ENCODE peak calls at places on chromosomes 12 and 14, in six cellular contexts. Y is IMR-90, X is left lung, B is GM12864, M is kidney epithelial cell, W is skeletal muscle cell. I is an unnamed sample.

GRCh38 chr14:50830044-50830931 is 674 bp downstream of the NIN start:
- DNase-seq in Y (peak), X (peak), M (no peak), B (no peak), W (no peak), I (no peak)

GRCh38 chr14:23284654-23285529 is 1.0 kb downstream of the HOMEZ start:
- DNase-seq in X (no peak), M (no peak), Y (peak), W (no peak), B (no peak), I (no peak)

GRCh38 chr14:95765016-95765415 is 51.1 kb upstream of the TCL1A start:
- DNase-seq in Y (no peak), X (no peak), B (no peak), M (no peak), W (no peak), I (no peak)

GRCh38 chr12:12153596-12153995 is 82.9 kb downstream of the BCL2L14 start:
- DNase-seq in W (no peak), X (no peak), M (no peak), Y (no peak), B (no peak), I (no peak)

GRCh38 chr12:95633049-95633545 is 81.8 kb upstream of the USP44 start:
- DNase-seq in M (peak), W (peak), Y (peak), B (no peak), X (peak), I (peak)

GRCh38 chr14:102772781-102773570 is 4.3 kb upstream of the TRAF3 start:
- DNase-seq in W (no peak), X (no peak), Y (no peak), B (no peak), M (no peak), I (no peak)

GRCh38 chr12:103314786-103315185 is 181.0 kb downstream of the C12orf42 start:
- DNase-seq in X (no peak), W (no peak), B (no peak), Y (no peak), M (no peak), I (no peak)

GRCh38 chr12:3869860-3870259 is 3.3 kb downstream of the PARP11 start:
- DNase-seq in X (no peak), Y (no peak), W (no peak), M (no peak), B (peak), I (no peak)

GRCh38 chr14:56949828-56950227 is 139.5 kb upstream of the OTX2 start:
- DNase-seq in X (no peak), W (no peak), M (peak), Y (no peak), B (no peak), I (peak)

GRCh38 chr12:80716711-80717469 is at the start of gene MYF5:
- DNase-seq in X (no peak), Y (no peak), M (no peak), W (no peak), B (no peak), I (no peak)

GRCh38 chr12:57477710-57478681 is 1.7 kb downstream of the ARHGAP9 start:
- DNase-seq in Y (peak), B (no peak), W (no peak), M (no peak), X (peak), I (no peak)

GRCh38 chr14:37901978-37902377 is 305.7 kb upstream of the SSTR1 start:
- DNase-seq in W (peak), B (no peak), Y (peak), X (no peak), M (no peak), I (no peak)

GRCh38 chr14:20631821-20632389 is 9.6 kb downstream of the OR6S1 start:
- DNase-seq in B (no peak), Y (peak), M (no peak), X (peak), W (no peak), I (no peak)

GRCh38 chr12:117521327-117521726 is 159.9 kb upstream of the NOS1 start:
- DNase-seq in X (no peak), B (no peak), W (no peak), M (no peak), Y (no peak), I (no peak)

GRCh38 chr12:32755051-32755653 is 545 bp downstream of the YARS2 start:
- DNase-seq in X (peak), W (peak), B (peak), Y (peak), M (peak), I (peak)

GRCh38 chr12:32757159-32757556 is 1.5 kb upstream of the YARS2 start:
- DNase-seq in X (no peak), B (no peak), Y (no peak), M (no peak), W (no peak), I (no peak)

GRCh38 chr12:32754101-32754500 is 1.6 kb downstream of the YARS2 start:
- DNase-seq in B (no peak), X (no peak), Y (no peak), W (no peak), M (no peak), I (no peak)

GRCh38 chr12:32755654-32756475 is at the start of gene YARS2:
- DNase-seq in X (peak), B (peak), W (peak), M (peak), Y (peak), I (peak)

GRCh38 chr12:32756476-32757158 is 920 bp upstream of the YARS2 start:
- DNase-seq in M (no peak), X (no peak), W (no peak), Y (no peak), B (no peak), I (no peak)
- H3K4me3 ChIP-seq in M (no peak), X (no peak), W (peak), Y (no peak), B (no peak), I (no peak)

DNA sequence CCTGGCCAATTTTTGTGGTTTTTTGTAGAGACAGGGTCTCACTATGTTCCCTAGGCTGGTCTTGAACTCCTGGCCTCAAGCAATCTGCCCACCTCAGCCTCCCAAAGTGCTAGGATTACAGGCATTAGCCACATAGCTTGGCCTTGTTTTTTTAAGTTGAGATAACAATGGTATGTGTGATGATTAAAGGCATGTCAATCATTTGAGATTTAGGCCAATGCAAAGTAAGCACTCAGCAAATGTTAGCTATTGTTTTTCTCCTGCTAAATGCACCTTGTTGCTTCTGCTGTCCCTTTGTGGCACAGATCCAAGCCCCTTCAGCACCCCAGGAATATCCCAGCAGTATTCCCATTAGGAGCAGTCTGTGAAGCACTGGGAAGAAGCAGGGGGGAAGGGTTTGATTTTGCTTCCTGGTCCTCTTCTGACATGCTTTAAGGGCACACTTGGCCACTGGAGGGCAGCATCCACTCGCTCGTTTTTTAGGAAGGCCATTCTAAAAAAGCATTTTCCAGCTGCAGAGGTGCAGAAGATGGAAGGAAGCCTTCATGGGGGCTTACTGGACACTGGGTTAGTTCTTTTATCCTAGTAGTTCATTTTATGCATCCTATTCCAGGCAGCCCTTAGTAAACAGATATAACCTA is 70.2 kb upstream of the ZFP36L1 start:
- DNase-seq in Y (peak), X (peak), M (peak), W (peak), B (peak), I (no peak)
- H3K4me3 ChIP-seq in Y (no peak), X (no peak), M (no peak), W (no peak), B (no peak), I (no peak)

GRCh38 chr12:51904951-51905471 is 2.3 kb upstream of the ACVRL1 start:
- DNase-seq in Y (peak), W (peak), B (no peak), M (no peak), X (peak), I (no peak)

GRCh38 chr12:51905507-51906438 is 1.5 kb upstream of the ACVRL1 start:
- DNase-seq in W (no peak), M (no peak), Y (peak), B (no peak), X (peak), I (no peak)

GRCh38 chr12:51907864-51908425 is 641 bp downstream of the ACVRL1 start:
- DNase-seq in B (no peak), Y (no peak), X (no peak), M (no peak), W (no peak), I (no peak)

GRCh38 chr12:51907083-51907863 is at the start of gene ACVRL1:
- DNase-seq in X (no peak), W (no peak), Y (no peak), B (no peak), M (no peak), I (no peak)

GRCh38 chr12:51906452-51907082 is 737 bp upstream of the ACVRL1 start:
- DNase-seq in Y (no peak), M (no peak), X (peak), B (no peak), W (no peak), I (no peak)
- H3K4me3 ChIP-seq in Y (no peak), M (no peak), X (peak), B (no peak), W (peak), I (peak)

GRCh38 chr14:105066285-105067071 is 1.2 kb upstream of the GPR132 start:
- DNase-seq in B (no peak), M (no peak), Y (no peak), W (no peak), X (no peak), I (no peak)

GRCh38 chr14:105064001-105064400 is 1.2 kb downstream of the GPR132 start:
- DNase-seq in X (no peak), Y (no peak), B (no peak), M (no peak), W (no peak), I (no peak)

GRCh38 chr14:105064721-105065143 is 498 bp downstream of the GPR132 start:
- DNase-seq in B (no peak), M (no peak), W (no peak), Y (peak), X (peak), I (no peak)

GRCh38 chr14:105067140-105067968 is 2.1 kb upstream of the GPR132 start:
- DNase-seq in M (no peak), X (no peak), W (no peak), B (no peak), Y (peak), I (no peak)

GRCh38 chr14:105065280-105066228 is at the start of gene GPR132:
- DNase-seq in Y (no peak), B (peak), X (peak), W (no peak), M (no peak), I (no peak)
- H3K4me3 ChIP-seq in Y (no peak), B (peak), X (no peak), W (no peak), M (no peak), I (no peak)

GRCh38 chr12:132945806-132946506 is 10.2 kb downstream of the ZNF605 start:
- DNase-seq in M (no peak), Y (no peak), B (no peak), W (no peak), X (no peak), I (no peak)

GRCh38 chr12:132949936-132950837 is 5.9 kb downstream of the ZNF605 start:
- DNase-seq in M (no peak), Y (no peak), X (no peak), B (no peak), W (no peak), I (no peak)

GRCh38 chr12:132948146-132949066 is 7.7 kb downstream of the ZNF605 start:
- DNase-seq in Y (no peak), W (no peak), B (no peak), M (no peak), X (no peak), I (no peak)

GRCh38 chr12:132942611-132943010 is 13.5 kb downstream of the ZNF605 start:
- DNase-seq in W (no peak), X (no peak), B (no peak), M (no peak), Y (no peak), I (no peak)

DNA sequence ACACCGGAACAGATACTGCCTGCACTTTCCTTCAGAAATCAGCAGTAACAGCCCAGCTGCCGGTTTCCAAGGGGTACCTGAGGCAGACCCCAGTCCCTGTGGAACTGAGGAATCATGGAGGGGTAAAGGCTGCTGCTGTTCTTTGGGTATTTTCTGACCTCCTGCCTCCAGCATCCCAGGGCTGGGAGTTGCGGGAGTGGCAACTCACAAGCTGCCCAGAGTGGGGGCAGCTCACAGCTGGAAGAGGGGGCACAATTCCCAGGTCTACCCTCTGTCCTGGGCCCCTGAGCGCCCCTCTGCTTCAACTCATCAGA is 9.6 kb downstream of the ZNF605 start:
- DNase-seq in B (no peak), X (no peak), Y (no peak), W (no peak), M (no peak), I (no peak)
- H3K4me3 ChIP-seq in B (no peak), X (no peak), Y (no peak), W (no peak), M (no peak), I (no peak)

GRCh38 chr12:116164976-116165425 is 112.5 kb downstream of the MED13L start:
- DNase-seq in W (no peak), X (no peak), Y (peak), M (no peak), B (no peak), I (no peak)
- H3K4me3 ChIP-seq in W (no peak), X (no peak), Y (no peak), M (no peak), B (no peak), I (no peak)

DNA sequence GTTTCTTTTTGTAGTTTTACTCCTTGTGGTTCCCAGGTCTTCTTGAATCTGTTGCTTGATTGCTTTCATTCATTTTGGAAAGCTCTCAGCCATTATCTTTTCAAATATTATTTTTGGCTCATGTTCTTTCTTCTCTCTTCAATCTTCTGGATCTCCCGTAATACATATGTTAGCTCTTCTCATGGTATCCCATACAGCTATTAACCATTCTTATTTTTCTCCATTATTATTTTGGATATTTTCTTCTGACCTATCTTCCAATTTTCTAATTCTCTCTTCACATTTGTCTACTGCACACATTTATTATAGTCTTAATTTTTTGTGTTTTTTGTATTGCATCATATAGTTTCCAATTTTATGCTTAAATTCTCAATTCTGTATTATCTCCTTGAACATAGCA is 123.9 kb upstream of the ARID2 start:
- DNase-seq in W (no peak), Y (no peak), M (no peak), B (no peak), X (no peak), I (no peak)
- H3K4me3 ChIP-seq in W (no peak), Y (no peak), M (no peak), B (no peak), X (no peak), I (no peak)

GRCh38 chr14:22097072-22097471 is 423.5 kb upstream of the OR4E1 start:
- DNase-seq in W (no peak), Y (no peak), X (no peak), B (no peak), M (no peak), I (no peak)
- H3K4me3 ChIP-seq in W (no peak), Y (no peak), X (no peak), B (no peak), M (no peak), I (no peak)

GRCh38 chr14:28773176-28773575 is 6.6 kb downstream of the FOXG1 start:
- DNase-seq in M (no peak), Y (no peak), B (no peak), X (no peak), W (no peak), I (no peak)
- H3K4me3 ChIP-seq in M (no peak), Y (no peak), B (no peak), X (no peak), W (peak), I (no peak)

DNA sequence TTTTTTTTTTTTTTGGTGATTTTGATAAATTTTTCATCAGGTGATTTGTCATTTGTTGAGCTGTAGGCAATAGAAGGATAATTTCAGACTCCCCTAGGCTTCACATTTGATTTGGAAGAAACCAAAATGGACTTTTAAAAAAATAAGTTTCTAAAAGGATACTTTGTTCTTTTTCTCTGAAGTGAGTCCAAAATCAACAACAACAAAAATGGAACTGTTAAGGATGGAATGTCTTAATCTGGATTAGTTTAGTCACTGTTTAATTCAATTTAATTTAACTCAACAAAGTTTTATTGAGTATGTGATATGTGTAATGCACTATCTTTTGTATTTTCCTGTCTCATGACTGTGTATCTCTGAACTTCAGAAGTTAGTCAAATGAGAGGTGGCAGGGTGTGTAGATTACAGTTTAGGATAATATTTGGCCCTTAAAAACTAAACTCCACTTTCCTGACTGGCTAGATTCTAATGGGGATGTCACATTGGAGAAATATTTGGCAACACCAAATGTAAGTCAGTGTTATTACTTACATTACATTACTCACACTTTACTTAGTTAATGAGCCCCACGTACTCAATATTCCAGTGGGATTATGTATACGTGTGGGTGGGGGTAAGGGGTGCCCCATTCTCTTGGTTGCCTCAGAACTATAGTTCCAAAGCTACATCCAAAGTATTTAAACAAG is 209.7 kb downstream of the BCAT1 start:
- DNase-seq in B (no peak), W (no peak), Y (no peak), X (no peak), M (no peak), I (no peak)
- H3K4me3 ChIP-seq in B (no peak), W (no peak), Y (no peak), X (no peak), M (no peak), I (no peak)

I was measured in epithelial cell of proximal tubule.